ENCODE peak calls at places on chromosomes 2 and 18, in five cellular contexts. One of them, this sample, is unnamed.

GRCh38 chr2:177058747-177059146 is 153.8 kb upstream of the HNRNPA3 start:
- DNase-seq in naive thymus-derived CD4-positive, alpha-beta T cell: no peak
- DNase-seq in transverse colon: no peak
- DNase-seq in IMR-90: no peak
- DNase-seq in pancreas: no peak
- DNase-seq in this sample: no peak

GRCh38 chr2:71556811-71557210 is 103.5 kb downstream of the DYSF start:
- DNase-seq in naive thymus-derived CD4-positive, alpha-beta T cell: no peak
- DNase-seq in transverse colon: no peak
- DNase-seq in IMR-90: no peak
- DNase-seq in pancreas: no peak
- DNase-seq in this sample: no peak

GRCh38 chr2:3433339-3433699 is 53.8 kb downstream of the TRAPPC12 start:
- DNase-seq in naive thymus-derived CD4-positive, alpha-beta T cell: no peak
- DNase-seq in transverse colon: no peak
- DNase-seq in IMR-90: no peak
- DNase-seq in pancreas: no peak
- DNase-seq in this sample: no peak

GRCh38 chr2:179543361-179543901 is 278.8 kb upstream of the SESTD1 start:
- DNase-seq in naive thymus-derived CD4-positive, alpha-beta T cell: no peak
- DNase-seq in transverse colon: no peak
- DNase-seq in IMR-90: peak
- DNase-seq in pancreas: no peak
- DNase-seq in this sample: no peak

GRCh38 chr2:20588918-20589871 is 61.7 kb downstream of the HS1BP3 start:
- DNase-seq in naive thymus-derived CD4-positive, alpha-beta T cell: no peak
- DNase-seq in transverse colon: peak
- DNase-seq in IMR-90: no peak
- DNase-seq in pancreas: no peak
- DNase-seq in this sample: no peak

GRCh38 chr2:125313806-125314205 is 1288.7 kb downstream of the CNTNAP5 start:
- DNase-seq in naive thymus-derived CD4-positive, alpha-beta T cell: no peak
- DNase-seq in transverse colon: no peak
- DNase-seq in IMR-90: no peak
- DNase-seq in pancreas: no peak
- DNase-seq in this sample: no peak

GRCh38 chr2:48043746-48044145 is 137.4 kb upstream of the FBXO11 start:
- DNase-seq in naive thymus-derived CD4-positive, alpha-beta T cell: no peak
- DNase-seq in transverse colon: no peak
- DNase-seq in IMR-90: peak
- DNase-seq in pancreas: no peak
- DNase-seq in this sample: no peak

GRCh38 chr18:3129053-3129864 is 90.5 kb downstream of the MYOM1 start:
- DNase-seq in naive thymus-derived CD4-positive, alpha-beta T cell: peak
- DNase-seq in transverse colon: peak
- DNase-seq in IMR-90: peak
- DNase-seq in pancreas: peak
- DNase-seq in this sample: peak

GRCh38 chr2:145815933-145816332 is 1296.0 kb upstream of the ZEB2 start:
- DNase-seq in naive thymus-derived CD4-positive, alpha-beta T cell: no peak
- DNase-seq in transverse colon: no peak
- DNase-seq in IMR-90: no peak
- DNase-seq in pancreas: no peak
- DNase-seq in this sample: no peak

GRCh38 chr2:161138429-161138828 is 21.8 kb upstream of the TANK start:
- DNase-seq in naive thymus-derived CD4-positive, alpha-beta T cell: no peak
- DNase-seq in transverse colon: no peak
- DNase-seq in IMR-90: no peak
- DNase-seq in pancreas: no peak
- DNase-seq in this sample: no peak

GRCh38 chr2:36650031-36650430 is 46.5 kb upstream of the VIT start:
- DNase-seq in naive thymus-derived CD4-positive, alpha-beta T cell: no peak
- DNase-seq in transverse colon: peak
- DNase-seq in IMR-90: peak
- DNase-seq in pancreas: no peak
- DNase-seq in this sample: peak

GRCh38 chr2:120586507-120587283 is 149.0 kb upstream of the GLI2 start:
- DNase-seq in naive thymus-derived CD4-positive, alpha-beta T cell: no peak
- DNase-seq in transverse colon: no peak
- DNase-seq in IMR-90: no peak
- DNase-seq in pancreas: no peak
- DNase-seq in this sample: no peak

GRCh38 chr18:32469691-32470131 is 971 bp downstream of the GAREM1 start:
- DNase-seq in naive thymus-derived CD4-positive, alpha-beta T cell: no peak
- DNase-seq in transverse colon: no peak
- DNase-seq in IMR-90: peak
- DNase-seq in pancreas: no peak
- DNase-seq in this sample: no peak

GRCh38 chr2:237421542-237422047 is 7.6 kb upstream of the COL6A3 start:
- DNase-seq in naive thymus-derived CD4-positive, alpha-beta T cell: peak
- DNase-seq in transverse colon: peak
- DNase-seq in IMR-90: peak
- DNase-seq in pancreas: peak
- DNase-seq in this sample: no peak

GRCh38 chr2:20051518-20052228 is at the start of gene LAPTM4A:
- DNase-seq in naive thymus-derived CD4-positive, alpha-beta T cell: peak
- DNase-seq in transverse colon: peak
- DNase-seq in IMR-90: peak
- DNase-seq in pancreas: peak
- DNase-seq in this sample: peak

GRCh38 chr2:204825054-204825453 is 279.8 kb downstream of the PARD3B start:
- DNase-seq in naive thymus-derived CD4-positive, alpha-beta T cell: no peak
- DNase-seq in transverse colon: no peak
- DNase-seq in IMR-90: peak
- DNase-seq in pancreas: no peak
- DNase-seq in this sample: no peak

GRCh38 chr2:108607706-108608301 is 73.5 kb downstream of the LIMS1 start:
- DNase-seq in naive thymus-derived CD4-positive, alpha-beta T cell: no peak
- DNase-seq in transverse colon: no peak
- DNase-seq in IMR-90: peak
- DNase-seq in pancreas: no peak
- DNase-seq in this sample: no peak

GRCh38 chr18:1513519-1513918 is 608.8 kb downstream of the ADCYAP1 start:
- DNase-seq in naive thymus-derived CD4-positive, alpha-beta T cell: no peak
- DNase-seq in transverse colon: no peak
- DNase-seq in IMR-90: no peak
- DNase-seq in pancreas: no peak
- DNase-seq in this sample: no peak

GRCh38 chr2:201807452-201807980 is 1.2 kb downstream of the CDK15 start:
- DNase-seq in naive thymus-derived CD4-positive, alpha-beta T cell: no peak
- DNase-seq in transverse colon: no peak
- DNase-seq in IMR-90: peak
- DNase-seq in pancreas: no peak
- DNase-seq in this sample: no peak

GRCh38 chr18:22694954-22695353 is 238.2 kb upstream of the RBBP8 start:
- DNase-seq in naive thymus-derived CD4-positive, alpha-beta T cell: no peak
- DNase-seq in transverse colon: no peak
- DNase-seq in IMR-90: peak
- DNase-seq in pancreas: no peak
- DNase-seq in this sample: peak

DNA sequence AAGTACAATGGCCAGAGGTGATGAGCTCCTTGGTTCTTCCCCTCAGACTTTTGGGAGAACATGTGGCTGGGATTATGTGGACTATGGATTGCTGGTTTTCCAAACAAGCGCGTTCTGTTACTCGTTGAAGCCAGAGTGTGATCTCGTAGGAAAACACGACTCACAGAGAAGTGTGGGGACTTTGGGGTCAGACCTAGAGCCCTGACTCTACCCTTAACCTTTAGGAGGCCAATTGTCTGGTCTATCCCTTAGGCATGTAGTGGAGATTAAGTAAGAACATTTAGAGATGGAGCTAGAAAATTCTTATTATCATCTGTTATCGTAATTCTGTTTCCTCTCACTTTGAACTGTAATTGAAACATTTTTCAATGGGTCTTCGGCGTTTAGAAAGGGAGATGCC is 35.8 kb downstream of the BCL2L11 start:
- DNase-seq in naive thymus-derived CD4-positive, alpha-beta T cell: no peak
- DNase-seq in transverse colon: no peak
- DNase-seq in IMR-90: no peak
- DNase-seq in pancreas: no peak
- DNase-seq in this sample: no peak
- H3K27ac ChIP-seq in naive thymus-derived CD4-positive, alpha-beta T cell: peak
- H3K27ac ChIP-seq in transverse colon: peak
- H3K27ac ChIP-seq in IMR-90: no peak
- H3K27ac ChIP-seq in pancreas: no peak
- H3K27ac ChIP-seq in this sample: peak

DNA sequence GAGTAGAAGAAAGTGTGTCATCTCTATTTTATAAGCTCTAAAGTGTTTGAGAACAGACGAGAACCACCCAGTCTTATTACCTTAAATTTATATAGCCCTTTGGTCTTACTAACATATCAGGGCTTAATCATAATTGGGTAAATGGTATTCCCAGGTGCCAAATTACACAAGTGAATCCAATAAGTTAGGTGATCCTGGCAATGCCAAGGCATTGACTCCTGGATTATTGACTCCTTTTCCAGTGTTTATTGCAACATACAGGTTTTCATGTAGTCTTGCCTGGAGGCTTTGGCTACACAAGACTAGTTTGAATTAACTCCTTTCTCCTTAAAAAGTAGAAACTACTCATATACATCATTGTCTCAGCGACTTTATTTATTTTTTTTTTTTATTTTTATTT is 59.7 kb upstream of the MAPRE2 start:
- DNase-seq in naive thymus-derived CD4-positive, alpha-beta T cell: no peak
- DNase-seq in transverse colon: no peak
- DNase-seq in IMR-90: no peak
- DNase-seq in pancreas: no peak
- DNase-seq in this sample: no peak
- H3K27ac ChIP-seq in naive thymus-derived CD4-positive, alpha-beta T cell: no peak
- H3K27ac ChIP-seq in transverse colon: no peak
- H3K27ac ChIP-seq in IMR-90: no peak
- H3K27ac ChIP-seq in pancreas: no peak
- H3K27ac ChIP-seq in this sample: no peak

DNA sequence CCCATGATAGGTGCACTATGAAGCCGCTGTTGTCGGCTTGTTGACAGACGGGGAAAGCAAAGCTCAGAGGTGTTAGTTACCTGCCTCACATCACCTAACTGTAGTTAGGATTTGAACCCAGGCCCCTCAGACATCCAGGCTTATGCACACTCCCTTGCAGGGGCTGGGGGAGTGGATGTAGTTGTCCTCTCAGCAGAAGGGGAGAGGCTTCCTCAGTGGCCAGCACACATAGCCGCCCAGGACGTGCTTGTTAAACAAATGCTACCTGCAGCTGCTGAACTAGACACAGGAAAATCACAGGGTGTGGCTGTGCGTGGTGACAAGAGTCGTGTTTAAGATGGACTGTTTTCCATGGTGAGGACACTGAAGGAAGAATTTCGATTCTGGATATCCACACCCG is 39.2 kb downstream of the GREB1 start:
- DNase-seq in naive thymus-derived CD4-positive, alpha-beta T cell: no peak
- DNase-seq in transverse colon: no peak
- DNase-seq in IMR-90: no peak
- DNase-seq in pancreas: no peak
- DNase-seq in this sample: peak
- H3K27ac ChIP-seq in naive thymus-derived CD4-positive, alpha-beta T cell: no peak
- H3K27ac ChIP-seq in transverse colon: no peak
- H3K27ac ChIP-seq in IMR-90: no peak
- H3K27ac ChIP-seq in pancreas: no peak
- H3K27ac ChIP-seq in this sample: no peak

GRCh38 chr2:217933326-217933993 is 69.3 kb downstream of the TNS1 start:
- DNase-seq in naive thymus-derived CD4-positive, alpha-beta T cell: no peak
- DNase-seq in transverse colon: no peak
- DNase-seq in IMR-90: no peak
- DNase-seq in pancreas: peak
- DNase-seq in this sample: no peak
- H3K27ac ChIP-seq in naive thymus-derived CD4-positive, alpha-beta T cell: no peak
- H3K27ac ChIP-seq in transverse colon: peak
- H3K27ac ChIP-seq in IMR-90: peak
- H3K27ac ChIP-seq in pancreas: no peak
- H3K27ac ChIP-seq in this sample: peak

DNA sequence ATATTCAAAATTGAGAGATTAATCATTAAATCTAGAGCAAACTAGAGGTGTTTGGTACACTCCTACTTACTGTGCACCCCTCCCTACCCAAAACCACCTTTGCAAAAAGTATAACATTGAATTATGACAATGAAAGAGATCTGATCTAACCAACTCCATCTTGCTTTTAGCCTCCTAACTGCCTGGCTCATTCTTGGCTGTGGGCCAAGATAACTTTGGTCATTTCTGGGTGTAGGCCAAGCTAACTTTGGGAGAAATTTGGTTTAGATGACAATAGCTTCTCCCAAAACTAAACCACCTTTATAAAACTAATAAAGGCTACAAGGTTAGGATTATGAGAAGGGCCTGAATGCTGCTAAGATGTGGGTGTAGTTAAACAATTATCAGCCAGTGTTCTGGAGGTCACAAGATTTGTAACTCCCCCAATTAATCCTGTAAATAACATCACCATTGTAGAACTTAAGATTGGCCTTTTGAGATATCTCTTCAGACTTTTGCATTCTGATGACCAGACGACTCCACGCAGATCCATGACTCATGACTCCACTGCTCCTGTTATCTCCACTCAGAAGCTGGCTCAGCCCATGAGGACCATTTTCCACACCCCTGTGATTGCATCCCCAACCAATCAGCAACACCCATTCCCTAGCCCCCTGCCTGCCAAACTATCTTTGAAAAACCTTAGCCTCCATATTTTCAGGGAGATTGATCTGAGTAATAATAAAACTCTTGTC is 160.2 kb downstream of the FBXO15 start:
- DNase-seq in naive thymus-derived CD4-positive, alpha-beta T cell: no peak
- DNase-seq in transverse colon: no peak
- DNase-seq in IMR-90: no peak
- DNase-seq in pancreas: no peak
- DNase-seq in this sample: no peak
- H3K27ac ChIP-seq in naive thymus-derived CD4-positive, alpha-beta T cell: no peak
- H3K27ac ChIP-seq in transverse colon: no peak
- H3K27ac ChIP-seq in IMR-90: no peak
- H3K27ac ChIP-seq in pancreas: no peak
- H3K27ac ChIP-seq in this sample: no peak

DNA sequence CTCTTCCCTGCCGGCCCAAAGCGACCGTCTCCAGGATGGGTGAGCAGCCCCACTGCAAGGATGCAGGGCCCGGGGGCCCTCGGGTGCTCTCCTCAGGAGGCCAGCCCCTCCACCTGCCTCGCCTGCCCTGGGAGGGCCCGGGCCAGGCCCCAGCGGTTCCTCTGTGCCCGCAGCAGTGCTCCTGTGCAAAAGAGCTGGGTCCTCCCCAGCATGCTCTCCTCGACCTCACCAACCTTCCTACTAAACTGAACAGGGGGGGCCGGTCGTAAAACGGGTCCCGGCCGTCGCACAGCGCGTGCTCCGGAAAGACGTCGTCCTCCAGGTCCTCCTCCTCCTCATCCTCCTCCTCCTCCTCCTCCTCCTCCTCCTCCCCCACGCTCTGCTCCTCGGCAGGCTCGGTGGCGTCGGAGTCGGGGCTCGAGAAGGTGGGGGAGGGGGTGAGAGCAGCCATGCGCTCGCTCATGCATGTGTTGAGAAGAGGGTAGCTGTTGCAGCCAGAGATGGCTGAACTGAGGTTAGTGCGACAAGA is 62.9 kb downstream of the KIF1A start:
- DNase-seq in naive thymus-derived CD4-positive, alpha-beta T cell: no peak
- DNase-seq in transverse colon: no peak
- DNase-seq in IMR-90: no peak
- DNase-seq in pancreas: no peak
- DNase-seq in this sample: no peak
- H3K27ac ChIP-seq in naive thymus-derived CD4-positive, alpha-beta T cell: no peak
- H3K27ac ChIP-seq in transverse colon: no peak
- H3K27ac ChIP-seq in IMR-90: no peak
- H3K27ac ChIP-seq in pancreas: no peak
- H3K27ac ChIP-seq in this sample: no peak